ENCODE peak calls at places on chromosomes 1 and 21, in six cellular contexts. D, M, T, V, O and Q are unnamed samples. For H3K4me1 and H3K27me3, the result is how much of the 10 kb centered on the place peaks cover.

GRCh38 chr1:54111624-54112023 is 41.2 kb downstream of the CDCP2 start:
- DNase-seq in D (no peak), M (no peak), T (no peak), V (peak), O (no peak), Q (no peak)

GRCh38 chr1:229169399-229169798 is 101.5 kb upstream of the RAB4A start:
- DNase-seq in D (no peak), M (no peak), T (no peak), V (peak), O (no peak), Q (no peak)

GRCh38 chr21:18041012-18041411 is 203.6 kb upstream of the CHODL start:
- DNase-seq in D (no peak), M (no peak), T (no peak), V (no peak), O (no peak), Q (no peak)

GRCh38 chr1:110348771-110349170 is 9.6 kb downstream of the RBM15 start:
- DNase-seq in D (no peak), M (no peak), T (no peak), V (no peak), O (no peak), Q (no peak)

GRCh38 chr1:117615474-117615873 is 9.6 kb downstream of the TENT5C start:
- DNase-seq in D (no peak), M (no peak), T (no peak), V (no peak), O (no peak), Q (peak)

GRCh38 chr1:203316626-203317093 is 11.3 kb downstream of the BTG2 start:
- DNase-seq in D (no peak), M (no peak), T (no peak), V (no peak), O (no peak), Q (no peak)

GRCh38 chr1:27603320-27603961 is 503 bp downstream of the AHDC1 start:
- DNase-seq in D (no peak), M (no peak), T (peak), V (peak), O (no peak), Q (no peak)

GRCh38 chr1:99648107-99648506 is 2.2 kb downstream of the PALMD start:
- DNase-seq in D (peak), M (peak), T (no peak), V (no peak), O (peak), Q (no peak)

GRCh38 chr1:115332813-115333608 is 5.0 kb downstream of the NGF start:
- DNase-seq in D (no peak), M (no peak), T (peak), V (no peak), O (peak), Q (no peak)

GRCh38 chr1:6999826-7000225 is 214.6 kb downstream of the CAMTA1 start:
- DNase-seq in D (no peak), M (no peak), T (no peak), V (no peak), O (no peak), Q (no peak)

GRCh38 chr1:220776725-220777326 is 9.9 kb upstream of the MTARC1 start:
- DNase-seq in D (peak), M (peak), T (peak), V (peak), O (peak), Q (peak)

GRCh38 chr1:7079637-7080036 is 294.4 kb downstream of the CAMTA1 start:
- DNase-seq in D (no peak), M (no peak), T (no peak), V (peak), O (no peak), Q (no peak)

GRCh38 chr1:2314803-2315710 is 76.3 kb downstream of the MORN1 start:
- DNase-seq in D (peak), M (no peak), T (no peak), V (peak), O (no peak), Q (peak)

GRCh38 chr1:50978852-50979781 is 9.1 kb downstream of the CDKN2C start:
- DNase-seq in D (no peak), M (no peak), T (no peak), V (no peak), O (no peak), Q (no peak)

GRCh38 chr1:8167936-8168335 is 141.8 kb upstream of the ERRFI1 start:
- DNase-seq in D (no peak), M (no peak), T (no peak), V (no peak), O (no peak), Q (no peak)

GRCh38 chr1:231487019-231487418 is 41.5 kb upstream of the TSNAX start:
- DNase-seq in D (no peak), M (no peak), T (no peak), V (no peak), O (no peak), Q (no peak)

GRCh38 chr1:58968360-58968952 is 184.6 kb upstream of the JUN start:
- DNase-seq in D (peak), M (peak), T (peak), V (no peak), O (no peak), Q (no peak)

GRCh38 chr21:42818328-42818749 is 61.0 kb downstream of the WDR4 start:
- DNase-seq in D (peak), M (peak), T (peak), V (peak), O (peak), Q (peak)

GRCh38 chr1:32702599-32703478 is at the start of gene SYNC:
- DNase-seq in D (peak), M (peak), T (peak), V (peak), O (no peak), Q (no peak)

GRCh38 chr1:107963601-107964396 is 1.2 kb downstream of the VAV3 start:
- DNase-seq in D (peak), M (peak), T (no peak), V (peak), O (peak), Q (no peak)

GRCh38 chr1:42931911-42932422 is 26.7 kb downstream of the SLC2A1 start:
- DNase-seq in D (peak), M (peak), T (peak), V (no peak), O (no peak), Q (peak)

GRCh38 chr21:37159053-37159776 is 86.2 kb downstream of the TTC3 start:
- DNase-seq in D (no peak), M (no peak), T (no peak), V (no peak), O (no peak), Q (no peak)

GRCh38 chr1:170932236-170932635 is 3.1 kb upstream of the MROH9 start:
- DNase-seq in D (no peak), M (no peak), T (no peak), V (no peak), O (no peak), Q (no peak)

GRCh38 chr1:10257851-10258250 is 47.5 kb downstream of the KIF1B start:
- DNase-seq in D (no peak), M (no peak), T (no peak), V (peak), O (no peak), Q (no peak)

GRCh38 chr21:46130721-46131720 is 24.4 kb downstream of the FTCD start:
- DNase-seq in D (no peak), M (no peak), T (no peak), V (no peak), O (no peak), Q (no peak)

GRCh38 chr1:208030320-208031091 is 119.6 kb upstream of the CD34 start:
- DNase-seq in D (peak), M (peak), T (no peak), V (peak), O (no peak), Q (no peak)

GRCh38 chr1:88595355-88595754 is 88.7 kb upstream of the PKN2 start:
- DNase-seq in D (no peak), M (no peak), T (no peak), V (no peak), O (peak), Q (no peak)

GRCh38 chr1:162905174-162905573 is 44.2 kb upstream of the CCDC190 start:
- DNase-seq in D (no peak), M (no peak), T (no peak), V (no peak), O (no peak), Q (no peak)

GRCh38 chr1:210089848-210090247 is 142.7 kb upstream of the SERTAD4 start:
- DNase-seq in D (no peak), M (no peak), T (no peak), V (no peak), O (no peak), Q (no peak)

GRCh38 chr21:33687634-33688033 is 45.3 kb downstream of the ITSN1 start:
- DNase-seq in D (no peak), M (no peak), T (no peak), V (no peak), O (no peak), Q (no peak)
- H3K4me1 ChIP-seq in D (under half), M (under half), T (half or more), V (under half), O (under half), Q (under half)

GRCh38 chr1:17736625-17737024 is 18.5 kb upstream of the ACTL8 start:
- DNase-seq in D (no peak), M (no peak), T (no peak), V (no peak), O (no peak), Q (no peak)
- H3K27me3 ChIP-seq in D (under half), M (under half), T (under half), V (under half), O (under half), Q (under half)

DNA sequence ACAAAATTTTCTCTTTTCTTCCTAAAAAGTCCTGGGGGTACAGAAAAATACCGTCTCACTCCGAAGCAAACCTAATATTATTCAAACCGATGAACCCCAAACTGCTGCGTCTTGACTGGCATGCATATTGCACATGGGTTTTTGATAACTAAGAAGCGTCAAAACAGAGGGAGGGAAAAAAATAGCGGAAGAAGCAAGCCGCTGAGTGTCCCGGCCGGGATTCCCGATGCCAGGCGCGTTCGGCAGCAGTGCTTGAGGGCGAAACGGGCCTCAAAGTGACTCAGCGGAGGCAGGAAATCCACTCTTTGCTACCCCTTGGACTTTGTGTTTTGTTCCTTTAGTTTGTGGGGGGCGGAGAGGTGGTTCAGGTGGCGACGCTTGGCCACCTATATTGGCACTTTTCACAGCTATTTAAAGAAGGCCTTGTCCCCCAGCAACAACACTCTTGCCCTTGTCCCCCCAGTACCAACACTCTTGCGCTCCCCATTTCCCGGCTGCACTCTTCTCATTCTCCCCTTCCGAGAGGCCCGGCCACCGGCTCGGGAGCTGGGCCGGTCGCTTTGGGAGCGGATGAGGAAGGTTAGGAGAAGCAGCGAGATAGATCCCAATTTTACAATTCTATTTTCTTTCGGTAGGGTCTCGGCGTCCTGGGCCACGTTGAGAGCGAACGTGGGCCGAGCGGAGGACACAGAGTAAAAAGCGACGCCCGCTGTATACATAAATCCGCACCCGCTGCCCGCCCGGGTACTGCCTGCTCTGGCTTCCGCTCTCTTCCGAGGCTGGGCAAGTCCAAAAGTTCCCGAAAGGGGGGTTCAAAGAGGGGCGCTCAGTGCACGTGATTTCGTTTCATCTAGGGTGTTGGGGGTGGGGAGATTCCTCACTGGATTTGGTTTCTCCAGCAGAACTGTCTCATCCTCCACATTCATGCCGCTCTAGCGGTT is 2.5 kb downstream of the LMX1A start:
- DNase-seq in D (no peak), M (no peak), T (no peak), V (no peak), O (no peak), Q (no peak)
- H3K4me1 ChIP-seq in D (under half), M (under half), T (under half), V (under half), O (under half), Q (under half)

GRCh38 chr21:29529139-29529538 is 230.4 kb downstream of the BACH1 start:
- DNase-seq in D (no peak), M (no peak), T (no peak), V (no peak), O (no peak), Q (no peak)
- H3K27me3 ChIP-seq in D (under half), M (under half), T (under half), V (under half), O (under half), Q (under half)

GRCh38 chr1:226656601-226657277 is 82.3 kb downstream of the ITPKB start:
- DNase-seq in D (no peak), M (no peak), T (no peak), V (peak), O (peak), Q (no peak)
- H3K4me1 ChIP-seq in D (half or more), M (under half), T (half or more), V (under half), O (under half), Q (under half)